ENCODE peak calls at places on chromosomes 2 and 18, in five cellular contexts. U is fibroblast of pulmonary artery, J is A549, N is glomerular endothelial cell, C is caudate nucleus. P is an unnamed sample.

GRCh38 chr2:38523728-38524437 is 78.8 kb downstream of the HNRNPLL start:
- DNase-seq in U (no peak), J (no peak), N (no peak), C (no peak), P (no peak)

GRCh38 chr2:110718990-110719389 is 13.4 kb upstream of the ACOXL start:
- DNase-seq in U (no peak), J (no peak), N (no peak), C (no peak), P (no peak)

GRCh38 chr2:171436307-171436706 is 2.3 kb downstream of the DCAF17 start:
- DNase-seq in U (peak; percentile 75), J (peak; percentile 40), N (no peak), C (no peak), P (peak; percentile 67)

GRCh38 chr2:76247006-76247405 is 536.3 kb upstream of the GCFC2 start:
- DNase-seq in U (no peak), J (no peak), N (no peak), C (no peak), P (no peak)

GRCh38 chr2:64405476-64406406 is 48.2 kb upstream of the LGALSL start:
- DNase-seq in U (peak; percentile 88), J (no peak), N (no peak), C (no peak), P (peak; percentile 90)

GRCh38 chr2:99811544-99811943 is 321.7 kb upstream of the REV1 start:
- DNase-seq in U (peak; percentile 25), J (no peak), N (no peak), C (no peak), P (peak; percentile 61)

GRCh38 chr2:181077128-181077709 is 96.8 kb downstream of the UBE2E3 start:
- DNase-seq in U (peak; percentile 77), J (peak; percentile 53), N (no peak), C (no peak), P (peak; percentile 63)

GRCh38 chr18:45221363-45221762 is 393.9 kb upstream of the SLC14A2 start:
- DNase-seq in U (peak; percentile 3), J (no peak), N (no peak), C (no peak), P (peak; percentile 6)

GRCh38 chr2:53473236-53473635 is 294.4 kb upstream of the CHAC2 start:
- DNase-seq in U (peak; percentile 4), J (peak; percentile 31), N (no peak), C (no peak), P (no peak)

GRCh38 chr2:128640166-128640846 is 321.6 kb upstream of the HS6ST1 start:
- DNase-seq in U (no peak), J (no peak), N (no peak), C (no peak), P (no peak)

GRCh38 chr2:172878260-172878659 is 142.6 kb downstream of the RAPGEF4 start:
- DNase-seq in U (peak; percentile 26), J (no peak), N (no peak), C (no peak), P (no peak)

GRCh38 chr2:84904717-84905174 is 710 bp upstream of the TMSB10 start:
- DNase-seq in U (peak; percentile 77), J (peak; percentile 80), N (no peak), C (no peak), P (peak; percentile 67)

GRCh38 chr2:147558620-147559019 is 286.2 kb upstream of the ACVR2A start:
- DNase-seq in U (no peak), J (no peak), N (no peak), C (no peak), P (no peak)

GRCh38 chr2:116915673-116916072 is 898.8 kb upstream of the DDX18 start:
- DNase-seq in U (no peak), J (no peak), N (no peak), C (no peak), P (no peak)

GRCh38 chr2:223203971-223204370 is 152.0 kb downstream of the KCNE4 start:
- DNase-seq in U (peak; percentile 11), J (no peak), N (no peak), C (no peak), P (peak; percentile 74)

GRCh38 chr2:240789501-240790369 is 30.3 kb downstream of the KIF1A start:
- DNase-seq in U (no peak), J (no peak), N (no peak), C (no peak), P (no peak)

GRCh38 chr2:68426446-68426845 is 40.6 kb downstream of the FBXO48 start:
- DNase-seq in U (no peak), J (no peak), N (no peak), C (no peak), P (no peak)

GRCh38 chr2:20106746-20107145 is 55.3 kb upstream of the LAPTM4A start:
- DNase-seq in U (no peak), J (no peak), N (no peak), C (no peak), P (no peak)

GRCh38 chr2:198325359-198325758 is 521.0 kb downstream of the PLCL1 start:
- DNase-seq in U (no peak), J (no peak), N (no peak), C (no peak), P (no peak)

GRCh38 chr2:126986788-126987187 is 88.1 kb downstream of the TEX51 start:
- DNase-seq in U (no peak), J (no peak), N (no peak), C (peak; percentile 18), P (no peak)

GRCh38 chr2:53568463-53568862 is 199.1 kb upstream of the CHAC2 start:
- DNase-seq in U (no peak), J (peak; percentile 39), N (no peak), C (no peak), P (peak; percentile 2)

GRCh38 chr2:74957886-74958276 is 562 bp upstream of the POLE4 start:
- DNase-seq in U (no peak), J (no peak), N (no peak), C (no peak), P (peak; percentile 1)

GRCh38 chr2:72993585-72994280 is 76.4 kb downstream of the EMX1 start:
- DNase-seq in U (no peak), J (no peak), N (no peak), C (no peak), P (no peak)

GRCh38 chr2:232885264-232885961 is 15.3 kb downstream of the SNORC start:
- DNase-seq in U (no peak), J (no peak), N (no peak), C (no peak), P (no peak)

GRCh38 chr2:121398853-121399252 is 113.9 kb upstream of the TFCP2L1 start:
- DNase-seq in U (peak; percentile 59), J (no peak), N (no peak), C (no peak), P (peak; percentile 32)

GRCh38 chr2:10873790-10874437 is 37.8 kb upstream of the KCNF1 start:
- DNase-seq in U (peak; percentile 42), J (no peak), N (no peak), C (no peak), P (peak; percentile 8)

GRCh38 chr2:3179626-3180025 is 198.0 kb downstream of the EIPR1 start:
- DNase-seq in U (no peak), J (no peak), N (no peak), C (no peak), P (no peak)

GRCh38 chr2:23435250-23436035 is 50.5 kb downstream of the KLHL29 start:
- DNase-seq in U (no peak), J (no peak), N (no peak), C (no peak), P (peak; percentile 48)

GRCh38 chr2:65710779-65711295 is 278.4 kb upstream of the SPRED2 start:
- DNase-seq in U (peak; percentile 8), J (peak; percentile 30), N (no peak), C (no peak), P (peak; percentile 10)

GRCh38 chr2:140376686-140377085 is 1596.5 kb upstream of the NXPH2 start:
- DNase-seq in U (no peak), J (no peak), N (no peak), C (no peak), P (no peak)

GRCh38 chr2:119439574-119440500 is 8.2 kb downstream of the TMEM37 start:
- DNase-seq in U (no peak), J (no peak), N (no peak), C (no peak), P (no peak)